ENCODE peak calls at places on chromosomes 13 and 19, in nine cellular contexts. P is transverse colon, L is astrocyte of the spinal cord, S is heart right ventricle, X is mucosa of descending colon, B is AG10803, W is suprapubic skin, C is mammary epithelial cell, F is Peyer's patch. R is an unnamed sample.

GRCh38 chr19:5985098-5985783 is 7.3 kb upstream of the RANBP3 start:
- DNase-seq in P (no peak), L (peak), S (no peak), X (no peak), B (peak), W (no peak), C (peak), F (no peak), R (peak)

GRCh38 chr13:20943519-20944012 is 41.0 kb upstream of the XPO4 start:
- DNase-seq in P (peak), L (peak), S (peak), X (peak), B (peak), W (peak), C (peak), F (peak), R (peak)

GRCh38 chr19:15248648-15249559 is 16.7 kb upstream of the EPHX3 start:
- DNase-seq in P (peak), L (peak), S (peak), X (peak), B (peak), W (no peak), C (peak), F (peak), R (peak)

GRCh38 chr19:4103073-4103418 is 20.9 kb downstream of the MAP2K2 start:
- DNase-seq in P (no peak), L (no peak), S (no peak), X (no peak), B (peak), W (no peak), C (peak), F (no peak), R (no peak)

GRCh38 chr13:41268764-41269163 is 5.4 kb upstream of the MTRF1 start:
- DNase-seq in P (no peak), L (peak), S (no peak), X (no peak), B (no peak), W (no peak), C (peak), F (no peak), R (no peak)

GRCh38 chr19:2711175-2711936 is 8.9 kb upstream of the GNG7 start:
- DNase-seq in P (no peak), L (peak), S (no peak), X (no peak), B (peak), W (no peak), C (no peak), F (peak), R (no peak)

GRCh38 chr13:85170372-85170771 is 628.8 kb downstream of the SLITRK6 start:
- DNase-seq in P (no peak), L (no peak), S (no peak), X (no peak), B (no peak), W (no peak), C (no peak), F (no peak), R (no peak)

GRCh38 chr19:44548736-44549135 is 19.3 kb upstream of the CEACAM20 start:
- DNase-seq in P (no peak), L (peak), S (no peak), X (no peak), B (peak), W (no peak), C (peak), F (no peak), R (no peak)

GRCh38 chr13:43994999-43995859 is 115.5 kb downstream of the LACC1 start:
- DNase-seq in P (no peak), L (no peak), S (no peak), X (no peak), B (no peak), W (no peak), C (no peak), F (peak), R (no peak)

GRCh38 chr19:13152356-13152853 is 2.2 kb downstream of the IER2 start:
- DNase-seq in P (no peak), L (no peak), S (no peak), X (no peak), B (no peak), W (no peak), C (no peak), F (no peak), R (no peak)

GRCh38 chr13:51832471-51833152 is 12.4 kb downstream of the TMEM272 start:
- DNase-seq in P (peak), L (no peak), S (peak), X (no peak), B (peak), W (no peak), C (no peak), F (peak), R (no peak)

GRCh38 chr13:40130871-40131636 is 475.6 kb downstream of the COG6 start:
- DNase-seq in P (peak), L (peak), S (no peak), X (no peak), B (peak), W (no peak), C (peak), F (peak), R (no peak)

GRCh38 chr19:6811906-6812305 is 39.4 kb downstream of the VAV1 start:
- DNase-seq in P (no peak), L (peak), S (no peak), X (no peak), B (peak), W (no peak), C (peak), F (no peak), R (no peak)

GRCh38 chr13:40120288-40120687 is 464.8 kb downstream of the COG6 start:
- DNase-seq in P (no peak), L (no peak), S (no peak), X (no peak), B (peak), W (no peak), C (peak), F (no peak), R (no peak)

GRCh38 chr13:95573226-95573625 is 20.7 kb downstream of the CLDN10 start:
- DNase-seq in P (no peak), L (peak), S (no peak), X (no peak), B (peak), W (no peak), C (peak), F (no peak), R (no peak)

GRCh38 chr13:97256343-97256783 is 34.2 kb downstream of the MBNL2 start:
- DNase-seq in P (no peak), L (peak), S (no peak), X (no peak), B (peak), W (no peak), C (peak), F (no peak), R (peak)

GRCh38 chr19:2043269-2043641 is 7.8 kb downstream of the MKNK2 start:
- DNase-seq in P (no peak), L (no peak), S (peak), X (peak), B (no peak), W (peak), C (no peak), F (no peak), R (no peak)

GRCh38 chr19:10007811-10008211 is 2.5 kb downstream of the COL5A3 start:
- DNase-seq in P (no peak), L (peak), S (peak), X (no peak), B (peak), W (no peak), C (no peak), F (no peak), R (no peak)

GRCh38 chr19:5800361-5801270 is 4.3 kb upstream of the NRTN start:
- DNase-seq in P (no peak), L (no peak), S (no peak), X (no peak), B (no peak), W (no peak), C (no peak), F (no peak), R (no peak)

GRCh38 chr13:48412881-48413351 is at the start of gene LPAR6:
- DNase-seq in P (no peak), L (peak), S (peak), X (no peak), B (peak), W (no peak), C (peak), F (no peak), R (no peak)

GRCh38 chr19:52910648-52911047 is 12.6 kb downstream of the ZNF888 start:
- DNase-seq in P (no peak), L (no peak), S (no peak), X (no peak), B (no peak), W (no peak), C (no peak), F (no peak), R (no peak)

GRCh38 chr19:55457683-55458457 is 3.6 kb downstream of the ISOC2 start:
- DNase-seq in P (no peak), L (no peak), S (no peak), X (no peak), B (no peak), W (no peak), C (no peak), F (no peak), R (no peak)

GRCh38 chr13:63737418-63737817 is 2321.8 kb upstream of the PCDH20 start:
- DNase-seq in P (no peak), L (no peak), S (no peak), X (no peak), B (no peak), W (no peak), C (no peak), F (no peak), R (no peak)

GRCh38 chr13:99359493-99359892 is 52.3 kb upstream of the GPR183 start:
- DNase-seq in P (no peak), L (no peak), S (no peak), X (no peak), B (no peak), W (no peak), C (no peak), F (no peak), R (no peak)

GRCh38 chr19:55333870-55334269 is 5.8 kb upstream of the KMT5C start:
- DNase-seq in P (peak), L (no peak), S (no peak), X (peak), B (no peak), W (no peak), C (no peak), F (peak), R (no peak)

GRCh38 chr13:45584816-45585215 is 30.7 kb downstream of the ERICH6B start:
- DNase-seq in P (no peak), L (no peak), S (no peak), X (no peak), B (no peak), W (no peak), C (peak), F (no peak), R (no peak)

GRCh38 chr13:103731959-103732358 is 665.7 kb upstream of the SLC10A2 start:
- DNase-seq in P (no peak), L (no peak), S (no peak), X (no peak), B (no peak), W (no peak), C (no peak), F (no peak), R (no peak)

GRCh38 chr19:15534957-15535864 is 26.9 kb downstream of the CYP4F22 start:
- DNase-seq in P (no peak), L (no peak), S (no peak), X (no peak), B (no peak), W (no peak), C (no peak), F (no peak), R (no peak)

GRCh38 chr19:19737559-19738332 is 4.8 kb upstream of the ZNF14 start:
- DNase-seq in P (no peak), L (no peak), S (no peak), X (no peak), B (no peak), W (no peak), C (no peak), F (no peak), R (no peak)

GRCh38 chr19:19738564-19738963 is 5.7 kb upstream of the ZNF14 start:
- DNase-seq in P (no peak), L (no peak), S (no peak), X (no peak), B (no peak), W (no peak), C (no peak), F (no peak), R (no peak)

GRCh38 chr19:19732579-19733501 is at the start of gene ZNF14:
- DNase-seq in P (peak), L (peak), S (peak), X (peak), B (peak), W (peak), C (peak), F (peak), R (peak)
- TF ChIP-seq CTCF in P (peak), L (peak), S (peak), X (no peak), B (peak), W (no peak), C (no peak), F (no peak), R (peak)

GRCh38 chr19:858868-859843 is at the start of gene CFD:
- DNase-seq in P (peak), L (no peak), S (no peak), X (peak), B (no peak), W (peak), C (no peak), F (peak), R (no peak)
- H3K4me3 ChIP-seq in P (peak), L (no peak), S (peak), X (no peak), B (peak), W (peak), C (no peak), F (peak), R (no peak)

GRCh38 chr13:80363890-80364503 is 23.1 kb upstream of the SPRY2 start:
- DNase-seq in P (no peak), L (peak), S (no peak), X (no peak), B (peak), W (no peak), C (peak), F (no peak), R (no peak)

GRCh38 chr13:80360298-80360827 is 19.4 kb upstream of the SPRY2 start:
- DNase-seq in P (no peak), L (no peak), S (no peak), X (no peak), B (no peak), W (no peak), C (no peak), F (no peak), R (no peak)

GRCh38 chr13:80362488-80362887 is 21.6 kb upstream of the SPRY2 start:
- DNase-seq in P (no peak), L (no peak), S (no peak), X (no peak), B (no peak), W (no peak), C (no peak), F (no peak), R (no peak)

GRCh38 chr13:80361298-80361697 is 20.4 kb upstream of the SPRY2 start:
- DNase-seq in P (no peak), L (no peak), S (no peak), X (no peak), B (no peak), W (no peak), C (peak), F (no peak), R (no peak)

DNA sequence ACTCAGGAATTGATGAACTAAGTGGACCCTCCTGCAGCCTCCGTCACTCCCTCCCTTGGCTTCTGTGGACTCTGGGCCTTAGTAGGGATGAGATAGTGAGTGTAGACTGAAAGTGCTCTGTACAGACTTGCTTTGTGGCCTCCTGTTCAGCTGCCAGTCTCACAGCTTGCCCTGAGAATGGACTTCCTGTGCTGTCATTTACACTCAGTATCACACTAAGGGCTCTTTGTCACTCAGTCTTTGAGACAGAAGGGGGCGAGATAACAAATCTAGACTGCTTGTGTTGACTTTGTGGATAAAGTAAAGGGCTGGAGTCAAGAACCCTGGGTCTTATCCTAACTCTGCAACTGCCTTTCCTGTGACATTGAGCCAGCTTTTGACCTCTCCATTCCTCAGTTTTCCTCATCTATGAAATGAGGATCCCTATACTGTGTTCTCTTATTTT is 21.0 kb upstream of the SPRY2 start:
- DNase-seq in P (no peak), L (no peak), S (no peak), X (no peak), B (no peak), W (no peak), C (peak), F (no peak), R (no peak)
- TF ChIP-seq CTCF in P (no peak), L (no peak), S (no peak), X (no peak), B (no peak), W (no peak), C (no peak), F (no peak), R (no peak)

DNA sequence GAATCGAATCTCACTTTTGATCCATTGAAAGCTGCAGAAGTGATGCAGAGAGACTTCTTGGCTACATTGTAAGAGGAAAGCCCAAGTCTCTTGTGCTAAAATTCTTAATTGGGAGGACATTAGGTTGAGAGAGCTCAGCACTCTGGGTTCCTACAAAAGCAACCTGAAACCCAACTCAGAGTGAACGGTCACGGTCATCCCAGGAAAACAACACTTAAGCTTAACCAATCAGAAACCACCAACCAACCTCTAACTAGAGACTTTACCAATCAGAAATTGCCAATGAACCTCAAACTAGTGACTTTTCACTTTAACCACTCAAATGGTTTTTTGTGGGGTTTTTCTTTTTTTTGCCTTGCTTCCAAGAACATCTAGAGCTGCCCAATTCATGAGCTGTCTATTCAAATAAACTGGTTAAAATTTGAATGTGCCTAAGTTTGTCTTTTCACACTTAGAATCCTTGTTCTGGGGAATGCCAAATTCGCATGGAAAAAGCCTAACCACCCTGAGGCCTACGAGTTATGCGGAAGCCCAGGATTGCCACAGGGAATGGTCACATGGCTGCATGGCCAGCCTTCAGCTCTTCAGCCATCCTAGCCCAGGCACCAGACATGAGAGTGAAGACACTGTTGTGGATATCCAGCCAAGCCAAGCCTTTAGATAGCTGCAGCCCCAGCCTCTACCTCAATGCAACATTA is 17.8 kb upstream of the CLN5 start:
- DNase-seq in P (no peak), L (no peak), S (no peak), X (no peak), B (no peak), W (no peak), C (no peak), F (no peak), R (no peak)
- H3K4me3 ChIP-seq in P (no peak), L (no peak), S (no peak), X (no peak), B (no peak), W (no peak), C (no peak), F (no peak), R (no peak)

GRCh38 chr19:40798223-40798996 is 581 bp upstream of the EGLN2 start:
- DNase-seq in P (peak), L (peak), S (peak), X (peak), B (peak), W (peak), C (peak), F (peak), R (peak)
- TF ChIP-seq CTCF in P (peak), L (peak), S (peak), X (no peak), B (peak), W (peak), C (peak), F (peak), R (peak)

DNA sequence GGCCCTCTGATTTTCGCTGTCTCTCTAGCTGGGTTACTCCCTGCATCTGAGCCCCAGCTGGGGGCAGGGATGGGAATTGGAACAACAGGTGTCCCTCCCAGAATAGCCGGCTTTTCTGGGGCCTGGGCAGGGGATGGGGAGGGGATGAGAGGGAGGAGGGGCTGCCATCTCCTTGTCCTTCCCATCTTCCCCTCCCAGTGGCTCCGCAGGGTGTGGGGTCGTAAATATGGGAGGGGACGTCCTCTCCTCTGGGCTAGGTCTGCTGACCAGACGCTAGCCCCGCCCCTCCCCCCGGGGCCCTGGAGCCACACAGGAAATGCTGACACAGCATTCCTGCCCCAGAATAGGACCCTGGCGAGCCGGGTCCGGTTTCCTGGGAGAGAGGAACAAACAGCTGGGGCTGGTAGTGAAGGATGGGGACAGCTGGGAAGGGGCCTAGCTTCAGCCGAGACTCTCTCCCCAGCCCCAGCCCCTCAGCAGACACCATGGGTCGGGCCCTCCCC is 1.1 kb downstream of the RYR1 start:
- DNase-seq in P (peak), L (no peak), S (no peak), X (no peak), B (no peak), W (no peak), C (no peak), F (no peak), R (no peak)
- H3K4me3 ChIP-seq in P (no peak), L (no peak), S (no peak), X (no peak), B (no peak), W (no peak), C (no peak), F (no peak), R (no peak)

R was measured in retinal pigment epithelial cell.